ENCODE peak calls at places on chromosomes 2 and 18, in seven cellular contexts. K is GM12892, O is HepG2, U is endothelial cell of umbilical vein, H is sigmoid colon, A is transverse colon, Q is vagina. G is an unnamed sample.

GRCh38 chr2:218010116-218010837 is 7.5 kb upstream of the TNS1 start:
- DNase-seq in K (peak), O (no peak), U (peak), H (peak), A (peak), Q (no peak), G (peak)

GRCh38 chr2:189018636-189019035 is 44.5 kb downstream of the COL3A1 start:
- DNase-seq in K (no peak), O (no peak), U (no peak), H (no peak), A (no peak), Q (no peak), G (no peak)

GRCh38 chr2:105328281-105329196 is 996 bp downstream of the TGFBRAP1 start:
- DNase-seq in K (no peak), O (peak), U (peak), H (peak), A (peak), Q (no peak), G (no peak)

GRCh38 chr2:197435598-197436435 is 989 bp upstream of the SF3B1 start:
- DNase-seq in K (no peak), O (peak), U (no peak), H (no peak), A (no peak), Q (no peak), G (no peak)

GRCh38 chr2:157492189-157492773 is 48.4 kb upstream of the CYTIP start:
- DNase-seq in K (no peak), O (peak), U (peak), H (peak), A (peak), Q (no peak), G (peak)

GRCh38 chr2:142880275-142880674 is 2.8 kb downstream of the KYNU start:
- DNase-seq in K (no peak), O (peak), U (no peak), H (no peak), A (no peak), Q (no peak), G (no peak)

GRCh38 chr18:41828137-41828536 is 126.9 kb upstream of the PIK3C3 start:
- DNase-seq in K (no peak), O (no peak), U (no peak), H (no peak), A (no peak), Q (no peak), G (no peak)

GRCh38 chr2:106058469-106059137 is 135.5 kb downstream of the UXS1 start:
- DNase-seq in K (no peak), O (no peak), U (no peak), H (no peak), A (no peak), Q (no peak), G (no peak)

GRCh38 chr2:69122271-69122670 is 109.3 kb downstream of the ANTXR1 start:
- DNase-seq in K (no peak), O (no peak), U (peak), H (no peak), A (no peak), Q (no peak), G (no peak)

GRCh38 chr2:165675551-165675968 is 118.5 kb downstream of the GALNT3 start:
- DNase-seq in K (no peak), O (no peak), U (no peak), H (no peak), A (no peak), Q (no peak), G (no peak)

GRCh38 chr2:120991401-120991800 is 255.7 kb downstream of the GLI2 start:
- DNase-seq in K (no peak), O (no peak), U (no peak), H (no peak), A (no peak), Q (peak), G (no peak)

GRCh38 chr2:210842896-210843295 is 286.5 kb downstream of the CPS1 start:
- DNase-seq in K (no peak), O (no peak), U (no peak), H (no peak), A (no peak), Q (no peak), G (no peak)

GRCh38 chr2:152375174-152375573 is 40.2 kb downstream of the FMNL2 start:
- DNase-seq in K (no peak), O (no peak), U (no peak), H (no peak), A (no peak), Q (no peak), G (no peak)

GRCh38 chr18:12283256-12283655 is 24.8 kb upstream of the TUBB6 start:
- DNase-seq in K (no peak), O (peak), U (peak), H (no peak), A (no peak), Q (no peak), G (no peak)

GRCh38 chr2:220745682-220746081 is 826.4 kb downstream of the EPHA4 start:
- DNase-seq in K (no peak), O (no peak), U (no peak), H (peak), A (no peak), Q (no peak), G (no peak)

GRCh38 chr2:202375006-202375610 is 1.0 kb upstream of the BMPR2 start:
- DNase-seq in K (peak), O (peak), U (peak), H (peak), A (peak), Q (no peak), G (no peak)

GRCh38 chr18:78506031-78506461 is 473.6 kb upstream of the SALL3 start:
- DNase-seq in K (no peak), O (peak), U (no peak), H (peak), A (no peak), Q (no peak), G (no peak)

DNA sequence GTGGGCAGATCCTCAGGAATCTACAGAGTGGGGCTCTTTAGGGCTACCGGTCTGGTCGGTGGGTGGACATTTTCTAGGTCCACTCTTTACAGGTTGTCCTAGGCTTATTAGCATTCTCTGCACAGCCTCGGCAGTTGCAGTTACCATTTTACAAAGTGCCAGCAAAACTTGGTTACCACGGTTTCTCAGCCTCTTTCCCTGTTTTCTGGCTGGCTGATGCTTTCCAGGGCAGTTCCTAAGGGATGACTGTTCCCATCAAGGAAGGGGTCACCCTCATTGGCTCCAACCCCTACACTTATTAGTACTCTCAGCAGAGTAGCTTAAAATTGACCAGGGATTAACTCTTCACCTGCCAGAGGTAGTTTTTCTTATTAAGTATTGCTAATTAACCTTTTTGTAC is 2.0 kb upstream of the AQP4 start:
- DNase-seq in K (no peak), O (no peak), U (no peak), H (no peak), A (no peak), Q (no peak), G (no peak)
- TF ChIP-seq POLR2AphosphoS5 in K (no peak), O (no peak), U (no peak), H (no peak), A (no peak), Q (no peak), G (no peak)

GRCh38 chr2:178479275-178479616 is 846 bp upstream of the FKBP7 start:
- DNase-seq in K (no peak), O (no peak), U (no peak), H (no peak), A (no peak), Q (no peak), G (no peak)

GRCh38 chr2:178479758-178480226 is 465 bp upstream of the PLEKHA3 start:
- DNase-seq in K (no peak), O (no peak), U (no peak), H (peak), A (no peak), Q (no peak), G (no peak)

GRCh38 chr2:178478102-178478441 is 328 bp downstream of the FKBP7 start:
- DNase-seq in K (no peak), O (no peak), U (no peak), H (peak), A (peak), Q (no peak), G (no peak)

GRCh38 chr2:178477443-178478099 is 829 bp downstream of the FKBP7 start:
- DNase-seq in K (no peak), O (no peak), U (no peak), H (no peak), A (no peak), Q (no peak), G (no peak)

GRCh38 chr2:178478442-178479274 is at the start of gene FKBP7:
- DNase-seq in K (peak), O (peak), U (peak), H (peak), A (peak), Q (peak), G (peak)
- TF ChIP-seq POLR2A in K (peak), O (peak), U (peak), H (peak), A (peak), Q (peak), G (peak)

GRCh38 chr2:8679567-8679826 is 2.4 kb upstream of the ID2 start:
- DNase-seq in K (no peak), O (no peak), U (no peak), H (no peak), A (no peak), Q (no peak), G (no peak)
- TF ChIP-seq POLR2AphosphoS5 in K (no peak), O (peak), U (no peak), H (no peak), A (no peak), Q (no peak), G (no peak)

DNA sequence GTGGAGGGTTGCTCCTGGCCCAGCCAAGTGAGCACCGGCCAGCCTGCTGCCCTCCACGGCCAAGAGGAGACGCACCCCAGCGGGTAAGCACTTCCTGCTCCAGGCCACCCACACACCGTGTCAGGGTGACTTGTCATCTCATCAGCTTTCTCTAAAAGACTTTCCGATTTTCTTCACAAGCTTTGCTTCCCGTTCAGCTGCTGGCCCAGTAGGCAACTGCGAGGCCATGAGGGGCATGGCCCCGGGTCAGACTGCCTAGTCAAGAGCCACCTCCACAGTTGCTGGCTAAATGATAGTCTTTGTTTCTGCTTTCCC is 13.8 kb upstream of the CNNM3 start:
- DNase-seq in K (no peak), O (no peak), U (no peak), H (peak), A (no peak), Q (no peak), G (no peak)
- TF ChIP-seq POLR2A in K (peak), O (no peak), U (no peak), H (no peak), A (no peak), Q (no peak), G (no peak)

GRCh38 chr2:42937171-42937875 is 144.9 kb upstream of the HAAO start:
- DNase-seq in K (no peak), O (no peak), U (no peak), H (no peak), A (no peak), Q (no peak), G (no peak)
- TF ChIP-seq POLR2AphosphoS5 in K (no peak), O (no peak), U (no peak), H (no peak), A (no peak), Q (peak), G (no peak)

GRCh38 chr2:219441451-219442205 is 7.0 kb downstream of the SPEG start:
- DNase-seq in K (no peak), O (no peak), U (no peak), H (peak), A (peak), Q (no peak), G (peak)
- TF ChIP-seq POLR2A in K (no peak), O (no peak), U (no peak), H (no peak), A (no peak), Q (no peak), G (no peak)

G was measured in GM12891.